ENCODE peak calls at places on chromosomes 2 and 18, in four cellular contexts. C, Z, J and Y are unnamed samples.

GRCh38 chr18:10950080-10950875 is 199.1 kb downstream of the PIEZO2 start:
- DNase-seq in C (no peak), J (no peak), Z (no peak), Y (no peak)

GRCh38 chr2:28663359-28663758 is 88.3 kb upstream of the PPP1CB start:
- DNase-seq in J (peak), C (no peak), Z (no peak), Y (no peak)

GRCh38 chr2:120474486-120474885 is 128.6 kb downstream of the INHBB start:
- DNase-seq in J (no peak), C (no peak), Z (no peak), Y (no peak)

GRCh38 chr18:267380-267687 is 513 bp downstream of the THOC1 start:
- DNase-seq in Z (no peak), J (no peak), C (peak), Y (no peak)

GRCh38 chr18:76805221-76805620 is 17.1 kb upstream of the ZNF236 start:
- DNase-seq in Z (no peak), J (peak), C (no peak), Y (peak)

GRCh38 chr2:141728142-141728541 is 402.7 kb downstream of the LRP1B start:
- DNase-seq in J (no peak), C (no peak), Z (no peak), Y (peak)

GRCh38 chr18:12376034-12376717 is 851 bp downstream of the AFG3L2 start:
- DNase-seq in Z (peak), J (peak), C (peak), Y (peak)

GRCh38 chr2:162591403-162592083 is 247.0 kb downstream of the KCNH7 start:
- DNase-seq in C (no peak), Z (no peak), J (no peak), Y (no peak)

DNA sequence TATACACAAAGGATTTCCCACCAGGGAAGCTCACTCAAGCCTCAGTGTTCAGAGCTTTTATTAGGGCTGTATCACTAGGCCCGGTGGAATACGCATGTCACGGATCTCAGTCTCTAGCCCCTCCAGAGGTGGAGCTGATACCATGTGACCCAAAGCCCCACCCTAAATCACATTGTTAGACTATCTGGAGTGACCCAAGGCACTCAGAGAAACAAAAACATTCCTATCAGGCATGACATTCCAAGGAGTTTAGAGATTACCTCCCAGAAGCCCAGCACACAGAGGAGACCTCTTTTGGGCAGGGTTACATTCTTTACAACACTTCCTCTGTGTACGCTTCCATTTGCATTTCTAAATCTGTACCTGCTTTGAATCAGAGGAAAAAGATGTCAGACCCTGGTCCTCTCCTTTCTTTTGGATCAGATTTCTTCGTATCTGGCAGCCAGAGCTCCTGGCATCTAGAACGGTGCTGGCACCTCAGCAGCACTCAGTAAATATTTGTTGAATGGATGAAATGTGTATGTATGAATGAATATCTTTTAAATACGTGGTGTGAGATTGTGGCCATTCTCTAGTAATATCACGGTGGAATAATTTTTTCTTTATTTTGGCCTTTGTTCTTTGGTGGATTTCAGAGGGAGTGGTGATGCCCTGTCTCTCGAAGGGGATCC is 37.7 kb upstream of the SMAD2 start:
- DNase-seq in Z (no peak), C (no peak), J (no peak), Y (no peak)
- H3K27ac ChIP-seq in Z (no peak), C (no peak), J (no peak), Y (no peak)

GRCh38 chr2:165560377-165560988 is 91.0 kb downstream of the CSRNP3 start:
- DNase-seq in J (no peak), Z (no peak), C (no peak), Y (no peak)
- H3K27ac ChIP-seq in J (no peak), Z (no peak), C (no peak), Y (no peak)

GRCh38 chr2:226174390-226174789 is 625.2 kb downstream of the IRS1 start:
- DNase-seq in C (no peak), Z (no peak), J (no peak), Y (no peak)
- H3K27ac ChIP-seq in C (no peak), Z (no peak), J (no peak), Y (no peak)

DNA sequence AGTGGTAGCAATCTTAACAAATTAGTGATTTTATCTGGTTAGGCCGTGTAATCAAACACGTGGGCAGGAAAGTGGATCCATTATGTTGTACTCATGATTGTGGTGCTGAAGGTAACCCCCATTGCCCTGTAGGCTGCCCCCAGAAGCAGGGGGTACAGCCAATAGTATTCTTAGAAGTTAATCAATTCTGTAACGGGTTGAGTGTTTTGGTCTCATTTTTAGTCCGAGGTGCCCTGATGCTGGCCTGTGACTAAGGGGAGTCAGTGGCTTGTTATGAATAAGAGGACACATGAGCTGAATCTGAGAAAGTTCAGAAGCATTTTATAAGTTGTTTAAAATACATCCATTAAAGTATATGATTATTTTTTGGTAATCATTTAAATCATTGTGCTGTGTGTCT is 8.6 kb downstream of the EPAS1 start:
- DNase-seq in J (no peak), Z (no peak), C (no peak), Y (no peak)
- H3K27ac ChIP-seq in J (peak), Z (peak), C (no peak), Y (no peak)

DNA sequence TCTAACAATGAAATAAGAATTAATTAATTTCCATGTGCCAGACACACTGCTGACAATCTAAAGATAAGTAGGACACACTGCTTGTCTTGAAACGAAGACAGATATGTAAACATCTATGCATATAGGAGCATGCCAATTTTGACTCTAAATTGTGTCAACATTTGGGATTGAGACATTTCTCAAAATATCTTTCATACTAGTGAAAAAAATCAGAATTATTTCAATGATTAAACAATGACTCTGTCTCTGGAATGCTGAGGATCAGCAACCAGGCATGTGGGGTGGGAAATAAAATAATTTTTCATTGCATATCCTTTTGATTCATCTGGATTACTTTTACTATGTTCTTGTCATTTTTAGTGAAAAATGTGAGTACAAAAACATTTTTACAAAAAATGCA is 262.6 kb upstream of the SYT4 start:
- DNase-seq in C (no peak), J (no peak), Z (no peak), Y (no peak)
- H3K27ac ChIP-seq in C (no peak), J (no peak), Z (no peak), Y (no peak)

DNA sequence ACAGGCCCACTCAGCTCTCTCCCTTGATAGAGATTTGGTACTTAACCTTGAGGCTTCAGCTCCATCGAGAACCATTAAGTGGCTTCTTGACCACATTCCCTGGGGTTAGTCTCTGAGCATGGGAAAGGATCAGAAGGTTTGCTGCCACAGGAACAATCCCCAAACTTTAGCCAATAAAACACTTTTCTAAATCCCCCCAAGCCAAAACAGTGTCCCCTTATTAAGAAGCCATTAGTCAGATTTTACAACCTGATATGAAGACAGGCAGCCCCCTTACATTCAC is 37.7 kb upstream of the SLC8A1 start:
- DNase-seq in C (no peak), J (no peak), Z (no peak), Y (no peak)
- H3K27ac ChIP-seq in C (no peak), J (no peak), Z (peak), Y (no peak)

GRCh38 chr2:108554530-108554929 is 20.3 kb downstream of the LIMS1 start:
- DNase-seq in C (no peak), J (no peak), Z (no peak), Y (no peak)
- H3K27ac ChIP-seq in C (no peak), J (no peak), Z (peak), Y (no peak)

DNA sequence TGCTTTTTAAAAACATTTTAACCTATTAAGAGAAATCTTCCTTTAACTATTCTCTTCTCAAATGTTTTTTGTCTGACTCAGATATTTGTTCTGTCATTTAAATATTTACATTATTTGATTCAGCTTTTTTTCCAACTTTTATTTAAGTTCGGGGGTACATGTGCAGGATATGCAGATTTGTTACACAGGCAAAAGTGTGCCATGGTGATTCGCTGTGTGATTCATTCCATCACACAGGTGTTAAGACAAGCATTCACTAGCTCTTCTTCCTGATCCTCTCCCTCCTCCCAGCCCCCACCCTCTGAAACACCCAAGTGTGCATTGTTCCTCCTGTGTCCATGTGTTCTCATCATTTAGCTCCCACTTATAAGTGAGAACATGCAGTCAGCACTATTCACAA is 19.4 kb downstream of the SP100 start:
- DNase-seq in Z (no peak), J (no peak), C (no peak), Y (no peak)
- H3K27ac ChIP-seq in Z (no peak), J (no peak), C (no peak), Y (no peak)

GRCh38 chr2:237864030-237864931 is 4.9 kb downstream of the RAMP1 start:
- DNase-seq in J (no peak), Z (no peak), C (no peak), Y (no peak)

GRCh38 chr2:237863659-237864029 is 4.2 kb downstream of the RAMP1 start:
- DNase-seq in C (no peak), J (no peak), Z (no peak), Y (no peak)

GRCh38 chr2:237863102-237863511 is 3.7 kb downstream of the RAMP1 start:
- DNase-seq in J (no peak), C (no peak), Z (no peak), Y (no peak)

GRCh38 chr2:237861875-237862527 is 2.6 kb downstream of the RAMP1 start:
- DNase-seq in Z (no peak), J (no peak), C (no peak), Y (no peak)

GRCh38 chr2:237862528-237862895 is 3.1 kb downstream of the RAMP1 start:
- DNase-seq in J (no peak), C (no peak), Z (no peak), Y (no peak)
- H3K27ac ChIP-seq in J (no peak), C (peak), Z (peak), Y (no peak)